ENCODE peak calls at places on chromosome 11, in eight cellular contexts. H is SJSA1, E is adrenal gland, I is transverse colon, K is SJCRH30, P is lower lobe of right lung, X is GM23248, O is H9. B is an unnamed sample. For H3K9me3, the result is how much of the 10 kb centered on the place peaks cover.

GRCh38 chr11:2465201-2466068 is 20.6 kb downstream of the KCNQ1 start:
- DNase-seq in E (peak), O (no peak), H (no peak), P (no peak), K (no peak), I (no peak), X (no peak), B (no peak)

GRCh38 chr11:44760917-44761545 is 34.3 kb downstream of the TSPAN18 start:
- DNase-seq in O (peak), E (peak), H (peak), K (peak), P (no peak), X (peak), I (no peak), B (peak)

GRCh38 chr11:35082322-35083180 is 56.4 kb upstream of the CD44 start:
- DNase-seq in H (peak), K (peak), X (peak), O (peak), I (peak), E (peak), P (peak), B (peak)

GRCh38 chr11:132448334-132448995 is 1078.0 kb downstream of the NTM start:
- DNase-seq in H (no peak), E (no peak), P (no peak), I (no peak), O (peak), X (peak), K (no peak), B (no peak)

GRCh38 chr11:73178681-73179080 is 36.6 kb upstream of the FCHSD2 start:
- DNase-seq in X (no peak), I (no peak), P (no peak), H (no peak), E (no peak), K (no peak), O (no peak), B (no peak)

GRCh38 chr11:69674267-69674885 is 777 bp downstream of the LTO1 start:
- DNase-seq in H (no peak), O (no peak), K (no peak), I (no peak), X (peak), E (peak), P (no peak), B (peak)

GRCh38 chr11:10076458-10077141 is 217.4 kb downstream of the SBF2 start:
- DNase-seq in O (peak), X (peak), K (peak), I (peak), P (no peak), H (no peak), E (peak), B (no peak)

GRCh38 chr11:46537121-46537520 is 56.7 kb downstream of the AMBRA1 start:
- DNase-seq in X (peak), E (no peak), H (no peak), O (no peak), K (no peak), I (no peak), P (no peak), B (no peak)

GRCh38 chr11:100757636-100758035 is 70.5 kb downstream of the ARHGAP42 start:
- DNase-seq in H (no peak), X (no peak), P (no peak), E (no peak), O (no peak), I (no peak), K (no peak), B (no peak)

GRCh38 chr11:11280826-11281225 is 72.2 kb downstream of the CSNK2A3 start:
- DNase-seq in E (no peak), K (no peak), X (no peak), O (no peak), H (no peak), P (no peak), I (no peak), B (no peak)

GRCh38 chr11:11284481-11284880 is 68.6 kb downstream of the CSNK2A3 start:
- DNase-seq in H (no peak), I (no peak), O (no peak), K (no peak), E (no peak), X (no peak), P (no peak), B (no peak)

GRCh38 chr11:11281626-11282025 is 71.4 kb downstream of the CSNK2A3 start:
- DNase-seq in H (no peak), I (no peak), E (no peak), X (no peak), P (no peak), K (no peak), O (no peak), B (no peak)

DNA sequence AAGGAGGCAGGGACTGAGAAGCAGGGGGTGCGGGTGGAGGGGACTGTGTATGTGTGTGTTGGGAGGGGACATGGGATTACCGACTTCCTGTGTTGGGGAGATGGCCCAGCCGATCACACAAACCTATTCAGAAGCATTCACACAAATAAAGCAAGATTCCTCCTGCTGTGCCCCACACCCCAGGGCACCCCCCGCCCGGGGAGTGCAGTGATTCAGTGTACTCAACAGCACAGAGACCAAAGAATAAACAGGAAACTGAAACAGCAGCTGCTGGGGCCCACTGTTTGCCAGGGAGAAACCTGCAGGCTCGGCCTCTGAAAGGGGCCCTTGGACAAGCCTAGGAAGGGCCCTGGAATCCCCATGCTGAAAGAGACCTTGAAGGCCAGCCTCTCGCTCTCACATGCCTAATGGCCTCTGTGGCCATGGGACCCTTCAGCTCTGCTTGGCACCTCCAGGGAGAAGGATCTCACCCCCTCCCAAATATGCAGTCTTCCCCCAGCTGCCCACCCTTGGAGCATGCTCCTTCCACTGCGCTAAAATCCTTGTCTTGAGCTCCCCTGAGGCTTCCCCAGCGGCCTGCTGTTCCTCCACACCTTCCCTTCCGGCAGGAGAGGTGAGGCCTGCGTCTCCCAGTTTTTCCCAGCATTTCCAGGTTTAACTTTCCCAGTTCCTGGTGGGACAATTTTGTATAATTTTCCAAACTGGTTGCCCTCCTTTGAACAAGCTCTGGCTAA is 72.9 kb downstream of the CSNK2A3 start:
- DNase-seq in X (peak), K (peak), H (peak), E (no peak), O (peak), I (no peak), P (no peak), B (no peak)
- H3K9me3 ChIP-seq in X (under half), K (under half), H (under half), E (under half), O (under half), I (under half), P (under half), B (under half)

GRCh38 chr11:133600876-133601275 is 68.6 kb upstream of the OPCML start:
- DNase-seq in O (no peak), H (no peak), E (no peak), P (no peak), K (no peak), X (no peak), I (no peak), B (no peak)
- H3K9me3 ChIP-seq in O (under half), H (under half), E (under half), P (under half), K (under half), X (under half), I (under half), B (under half)

DNA sequence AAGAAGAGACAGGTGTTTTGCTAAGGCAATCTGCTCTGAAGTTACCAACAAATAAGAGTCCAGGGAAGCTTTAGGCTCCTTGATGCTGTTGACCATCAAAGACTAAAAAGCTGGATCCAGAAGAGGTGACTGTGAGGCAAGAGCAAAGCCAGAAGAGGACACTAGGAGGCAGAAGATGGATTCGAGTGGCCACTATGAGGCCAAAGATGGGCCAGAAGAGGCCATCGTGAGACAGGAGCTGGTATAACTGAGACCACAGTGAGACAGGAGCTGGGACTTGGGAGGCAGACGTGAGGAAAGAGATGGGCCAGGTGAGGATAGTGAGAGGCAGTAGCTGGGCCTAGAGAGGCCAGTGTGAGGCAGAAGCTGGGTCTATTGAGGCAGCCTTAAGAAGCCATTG is 37.7 kb downstream of the OR4C45 start:
- DNase-seq in P (no peak), X (no peak), H (no peak), K (no peak), E (no peak), I (no peak), O (no peak), B (no peak)
- H3K9me3 ChIP-seq in P (under half), X (under half), H (under half), K (under half), E (under half), I (under half), O (half or more), B (under half)

GRCh38 chr11:12167098-12167999 is 57.0 kb downstream of the MICAL2 start:
- DNase-seq in K (no peak), P (no peak), O (no peak), H (peak), I (peak), E (no peak), X (peak), B (peak)
- H3K9me3 ChIP-seq in K (under half), P (under half), O (under half), H (under half), I (under half), E (under half), X (under half), B (under half)

DNA sequence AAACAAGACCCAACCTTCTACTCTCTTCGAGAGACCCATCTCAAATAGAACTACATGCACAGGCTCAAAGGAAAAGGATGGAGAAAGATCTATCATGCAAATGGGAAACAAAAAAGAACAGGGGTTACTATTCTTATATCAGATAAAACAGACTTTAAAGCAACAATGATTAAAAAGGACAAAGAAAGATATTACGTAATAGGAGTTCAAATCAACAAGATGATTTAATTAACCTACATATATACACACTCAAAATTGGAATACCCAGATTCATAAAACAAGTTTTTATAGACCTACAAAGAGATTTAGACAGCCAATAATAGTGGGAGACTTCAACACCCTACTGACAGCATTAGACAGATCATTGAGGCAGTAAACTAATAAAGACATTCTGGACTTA is 536.6 kb upstream of the RAG2 start:
- DNase-seq in E (no peak), P (no peak), O (no peak), X (no peak), H (no peak), I (no peak), K (no peak), B (no peak)
- H3K9me3 ChIP-seq in E (under half), P (under half), O (under half), X (under half), H (under half), I (under half), K (under half), B (under half)

B was measured in mucosa of descending colon.